ENCODE peak calls at places on chromosomes 13 and 19, in seven cellular contexts. I is kidney tubule cell, J is AG04450, R is suprapubic skin, X is sciatic nerve, S is endothelial cell, C is T follicular helper cell. T is an unnamed sample.
A peak's percentile ranks its signal among the peaks of the same experiment; 100 is the strongest.

GRCh38 chr19:48698046-48698445 is 2.3 kb downstream of the FUT2 start:
- DNase-seq in I (peak; percentile 71), C (no peak), J (no peak), R (no peak), X (no peak), S (no peak), T (no peak)

GRCh38 chr13:52842440-52842839 is 6.0 kb downstream of the PCDH8 start:
- DNase-seq in R (no peak), C (no peak), J (no peak), X (no peak), I (no peak), S (no peak), T (no peak)

GRCh38 chr19:53982611-53983010 is 8.8 kb upstream of the CACNG6 start:
- DNase-seq in I (peak; percentile 9), J (no peak), R (no peak), C (no peak), X (no peak), S (no peak), T (no peak)

GRCh38 chr13:98504371-98504963 is 72.4 kb downstream of the STK24 start:
- DNase-seq in J (no peak), C (no peak), R (no peak), X (no peak), S (no peak), I (no peak), T (no peak)

GRCh38 chr13:64073203-64073602 is 2657.6 kb upstream of the PCDH20 start:
- DNase-seq in C (no peak), R (no peak), J (no peak), X (no peak), I (no peak), S (no peak), T (no peak)

GRCh38 chr13:92143766-92144165 is 745.3 kb downstream of the GPC5 start:
- DNase-seq in I (no peak), J (no peak), C (no peak), R (no peak), X (no peak), S (no peak), T (no peak)

GRCh38 chr19:30437869-30438268 is 65.7 kb downstream of the ZNF536 start:
- DNase-seq in X (no peak), S (no peak), I (no peak), C (no peak), R (no peak), J (no peak), T (no peak)

GRCh38 chr19:14450168-14450874 is 17.2 kb downstream of the PKN1 start:
- DNase-seq in C (peak; percentile 49), R (no peak), J (no peak), S (peak; percentile 61), X (no peak), I (peak; percentile 31), T (no peak)

GRCh38 chr13:91362908-91363307 is 15.4 kb downstream of the MIR17HG start:
- DNase-seq in C (no peak), J (no peak), I (no peak), X (no peak), R (no peak), S (no peak), T (no peak)

GRCh38 chr13:100561599-100562204 is 26.9 kb downstream of the GGACT start:
- DNase-seq in J (no peak), I (peak; percentile 49), S (no peak), X (no peak), C (no peak), R (no peak), T (no peak)

GRCh38 chr19:50835785-50836542 is 2.6 kb upstream of the KLK15 start:
- DNase-seq in S (peak; percentile 85), J (peak; percentile 4), R (no peak), X (peak; percentile 82), C (peak; percentile 40), I (peak; percentile 75), T (peak; percentile 79)

GRCh38 chr19:33691736-33692135 is 70.0 kb downstream of the CHST8 start:
- DNase-seq in C (no peak), J (no peak), R (peak; percentile 56), X (no peak), S (no peak), I (no peak), T (peak; percentile 46)

GRCh38 chr13:31234729-31235128 is 35.0 kb downstream of the B3GLCT start:
- DNase-seq in R (no peak), S (no peak), I (no peak), X (no peak), J (no peak), C (no peak), T (no peak)

GRCh38 chr13:24176351-24177101 is 16.0 kb downstream of the SPATA13 start:
- DNase-seq in S (no peak), R (no peak), C (no peak), I (no peak), X (no peak), J (no peak), T (no peak)

GRCh38 chr19:8208119-8208709 is 956 bp upstream of the CERS4 start:
- DNase-seq in S (no peak), C (no peak), J (no peak), I (no peak), R (no peak), X (no peak), T (no peak)

GRCh38 chr19:54172764-54173699 is at the start of gene TMC4:
- DNase-seq in I (peak; percentile 84), R (no peak), X (no peak), J (no peak), C (no peak), S (no peak), T (no peak)